ENCODE peak calls at places on chromosomes 1 and 21, in four cellular contexts. X is HL-60, Q is K562, O is GM12878. U is an unnamed sample.
A peak's percentile ranks its signal among the peaks of the same experiment; 100 is the strongest.

GRCh38 chr1:44033756-44034155 is 2.5 kb upstream of the SLC6A9 start:
- DNase-seq in X (no peak), Q (no peak), O (no peak), U (no peak)

GRCh38 chr1:39255212-39255611 is 50.7 kb downstream of the MACF1 start:
- DNase-seq in X (no peak), Q (no peak), O (no peak), U (no peak)

GRCh38 chr1:40344597-40344996 is 27.5 kb upstream of the COL9A2 start:
- DNase-seq in X (peak; percentile 26), Q (no peak), O (no peak), U (no peak)

GRCh38 chr1:184296466-184297243 is 90.2 kb upstream of the C1orf21 start:
- DNase-seq in X (no peak), Q (no peak), O (no peak), U (no peak)

GRCh38 chr1:64744492-64745180 is at the start of gene RAVER2:
- DNase-seq in X (no peak), Q (peak; percentile 64), O (no peak), U (peak; percentile 52)

GRCh38 chr21:45366931-45367401 is 38.0 kb upstream of the COL18A1 start:
- DNase-seq in X (no peak), Q (peak; percentile 77), O (no peak), U (no peak)

GRCh38 chr1:63878914-63879313 is 105.1 kb downstream of the ROR1 start:
- DNase-seq in X (no peak), Q (no peak), O (no peak), U (no peak)

GRCh38 chr1:26472330-26472900 is at the start of gene HMGN2:
- DNase-seq in X (no peak), Q (peak; percentile 95), O (peak; percentile 27), U (peak; percentile 86)

GRCh38 chr1:17437260-17438175 is 2.0 kb downstream of the RCC2 start:
- DNase-seq in X (no peak), Q (peak; percentile 93), O (no peak), U (peak; percentile 83)

GRCh38 chr1:204853446-204853845 is 17.2 kb upstream of the NFASC start:
- DNase-seq in X (no peak), Q (no peak), O (no peak), U (no peak)

GRCh38 chr1:39047374-39048229 is 21.5 kb downstream of the NDUFS5 start:
- DNase-seq in X (no peak), Q (peak; percentile 66), O (peak; percentile 30), U (no peak)

GRCh38 chr1:50421366-50421748 is 1.9 kb downstream of the DMRTA2 start:
- DNase-seq in X (no peak), Q (no peak), O (no peak), U (no peak)

DNA sequence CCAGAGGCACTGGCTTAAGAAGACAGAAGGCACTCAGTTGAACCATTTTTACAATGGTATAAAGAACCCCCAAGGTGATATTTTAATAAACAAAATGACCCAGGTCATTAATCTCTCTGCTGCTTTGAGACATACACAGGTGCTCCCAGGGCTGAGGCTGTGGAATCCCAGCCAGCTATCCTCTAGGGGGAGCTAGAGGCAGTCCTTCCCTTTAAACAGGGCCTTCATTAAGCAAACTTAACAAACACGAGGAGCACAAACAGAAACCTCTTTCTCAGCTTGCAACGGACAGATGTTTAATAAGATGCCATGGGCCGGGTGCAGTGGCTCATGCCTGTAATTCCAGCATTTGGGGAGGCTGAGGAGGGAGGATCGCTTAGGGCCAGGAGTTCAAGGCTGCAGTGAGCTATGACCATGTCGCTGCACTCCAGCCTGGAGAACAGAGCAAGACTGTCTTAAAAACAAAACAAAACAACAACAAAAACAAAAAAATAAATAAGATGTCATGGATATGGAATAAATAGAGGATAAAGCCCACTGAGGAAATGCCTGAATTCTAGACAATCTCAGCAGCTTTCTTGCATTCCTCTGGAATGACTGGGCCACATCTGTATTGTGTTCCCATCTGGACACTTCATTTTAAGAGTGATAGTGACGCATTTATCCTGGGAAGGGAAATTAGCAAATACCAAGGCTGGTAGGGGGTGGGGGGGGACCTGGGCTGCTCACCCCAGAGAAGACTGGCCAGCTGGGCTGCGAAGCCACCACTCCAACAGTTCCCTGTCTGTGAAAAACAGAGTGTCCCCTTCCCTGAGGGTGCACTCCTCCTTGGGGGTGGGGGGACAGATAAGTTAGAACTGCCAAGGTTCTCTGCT is 106.5 kb downstream of the HIVEP3 start:
- DNase-seq in X (no peak), Q (peak; percentile 70), O (no peak), U (peak; percentile 41)
- TF ChIP-seq POLR2AphosphoS5 in X (no peak), Q (no peak), O (no peak), U (no peak)

GRCh38 chr1:107196973-107197562 is 56.2 kb downstream of the NTNG1 start:
- DNase-seq in X (peak; percentile 28), Q (peak; percentile 4), O (peak; percentile 26), U (peak; percentile 0)
- TF ChIP-seq SPI1 in X (no peak), Q (no peak), O (no peak), U (no peak)

GRCh38 chr1:112501810-112502641 is 6.7 kb upstream of the WNT2B start:
- DNase-seq in X (no peak), Q (peak; percentile 58), O (no peak), U (peak; percentile 47)
- TF ChIP-seq POLR2AphosphoS5 in X (no peak), Q (no peak), O (no peak), U (no peak)

DNA sequence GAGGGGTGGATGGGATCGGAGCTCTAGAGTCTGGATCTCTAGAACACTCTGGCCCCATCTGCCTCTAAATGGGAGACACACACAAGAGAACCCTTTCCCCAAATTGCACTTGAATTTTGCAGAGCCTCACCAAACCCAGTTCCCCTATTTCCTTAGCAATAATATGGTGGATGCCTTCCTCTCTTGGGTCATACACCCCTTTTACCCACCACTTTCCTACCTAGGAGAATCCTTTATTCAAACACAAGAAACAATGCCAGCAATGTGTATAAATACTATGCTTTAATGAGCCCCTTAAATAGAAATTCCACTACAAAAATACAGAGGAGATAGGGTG is 753 bp upstream of the SF3B4 start:
- DNase-seq in X (no peak), Q (no peak), O (no peak), U (no peak)
- TF ChIP-seq SPI1 in X (peak; percentile 84), Q (peak; percentile 53), O (peak; percentile 43), U (peak; percentile 61)

GRCh38 chr21:38774152-38774551 is 31.6 kb upstream of the ETS2 start:
- DNase-seq in X (no peak), Q (no peak), O (no peak), U (no peak)
- TF ChIP-seq POLR2AphosphoS5 in X (no peak), Q (no peak), O (no peak), U (no peak)

GRCh38 chr1:15153842-15154479 is 414 bp downstream of the TMEM51 start:
- DNase-seq in X (no peak), Q (peak; percentile 78), O (no peak), U (peak; percentile 65)
- TF ChIP-seq SPI1 in X (no peak), Q (no peak), O (no peak), U (no peak)